ENCODE peak calls at places on chromosomes 1 and 21, in nine cellular contexts. H is IMR-90; F is fibroblast of pulmonary artery; I is colonic mucosa; N is fibroblast of mammary gland; U is neural progenitor cell; J is CD8-positive, alpha-beta T cell; C is kidney epithelial cell; V is Peyer's patch. A is an unnamed sample.

GRCh38 chr1:89791064-89791721 is 29.6 kb upstream of the LRRC8D start:
- DNase-seq in H (no peak), F (no peak), I (no peak), N (no peak), U (no peak), J (no peak), C (no peak), V (no peak), A (no peak)

GRCh38 chr1:100612540-100612939 is 74.6 kb downstream of the GPR88 start:
- DNase-seq in H (no peak), F (no peak), I (no peak), N (no peak), U (no peak), J (no peak), C (no peak), V (no peak), A (no peak)

GRCh38 chr21:43359081-43359822 is 67.7 kb downstream of the SIK1 start:
- DNase-seq in H (no peak), F (no peak), I (no peak), N (no peak), U (no peak), J (no peak), C (no peak), V (no peak), A (no peak)

GRCh38 chr1:116954450-116954849 is 44.7 kb downstream of the PTGFRN start:
- DNase-seq in H (no peak), F (peak; percentile 74), I (no peak), N (peak; percentile 61), U (no peak), J (no peak), C (no peak), V (no peak), A (no peak)

GRCh38 chr1:206770531-206771352 is at the start of gene IL19:
- DNase-seq in H (peak; percentile 34), F (peak; percentile 32), I (no peak), N (peak; percentile 53), U (no peak), J (peak; percentile 24), C (peak; percentile 73), V (no peak), A (peak; percentile 68)

GRCh38 chr1:247286134-247286670 is 30.3 kb downstream of the VN1R5 start:
- DNase-seq in H (no peak), F (no peak), I (peak; percentile 14), N (no peak), U (no peak), J (no peak), C (no peak), V (no peak), A (no peak)

GRCh38 chr21:16213518-16213917 is 483.7 kb downstream of the USP25 start:
- DNase-seq in H (no peak), F (no peak), I (no peak), N (no peak), U (no peak), J (no peak), C (no peak), V (no peak), A (no peak)

GRCh38 chr1:157399984-157400382 is 152.3 kb downstream of the FCRL5 start:
- DNase-seq in H (no peak), F (peak; percentile 6), I (no peak), N (no peak), U (no peak), J (no peak), C (no peak), V (no peak), A (no peak)

GRCh38 chr21:45819478-45820170 is 161.9 kb upstream of the COL6A1 start:
- DNase-seq in H (no peak), F (no peak), I (no peak), N (peak; percentile 12), U (no peak), J (no peak), C (no peak), V (no peak), A (no peak)

GRCh38 chr1:162899422-162900168 is 38.6 kb upstream of the CCDC190 start:
- DNase-seq in H (peak; percentile 94), F (peak; percentile 89), I (no peak), N (peak; percentile 86), U (no peak), J (no peak), C (peak; percentile 34), V (no peak), A (no peak)

GRCh38 chr1:174160109-174160473 is 771 bp downstream of the RABGAP1L start:
- DNase-seq in H (peak; percentile 39), F (peak; percentile 26), I (peak; percentile 73), N (peak; percentile 57), U (peak; percentile 39), J (no peak), C (peak; percentile 18), V (peak; percentile 45), A (no peak)

GRCh38 chr1:160139840-160140239 is 11.6 kb upstream of the ATP1A4 start:
- DNase-seq in H (no peak), F (no peak), I (no peak), N (no peak), U (no peak), J (no peak), C (no peak), V (no peak), A (no peak)

GRCh38 chr1:224583774-224584173 is 32.3 kb upstream of the CNIH3 start:
- DNase-seq in H (no peak), F (no peak), I (no peak), N (no peak), U (no peak), J (no peak), C (no peak), V (no peak), A (no peak)
- TF ChIP-seq CTCF in H (no peak), F (no peak), I (no peak), N (no peak), U (no peak), J (no peak), C (no peak), V (no peak), A (no peak)

GRCh38 chr1:31549807-31550620 is 26.3 kb upstream of the TINAGL1 start:
- DNase-seq in H (no peak), F (no peak), I (peak; percentile 62), N (peak; percentile 17), U (no peak), J (no peak), C (no peak), V (no peak), A (peak; percentile 39)
- H3K4me3 ChIP-seq in H (no peak overlapping the region), F (no peak overlapping the region), I (no peak overlapping the region), N (no peak overlapping the region), U (peak overlapping the region; percentile 41), J (no peak overlapping the region), C (no peak overlapping the region), V (no peak overlapping the region), A (peak overlapping the region; percentile 39)

GRCh38 chr1:98048234-98048633 is 127.4 kb upstream of the DPYD start:
- DNase-seq in H (peak; percentile 92), F (peak; percentile 93), I (peak; percentile 69), N (peak; percentile 82), U (peak; percentile 92), J (peak; percentile 60), C (no peak), V (peak; percentile 18), A (no peak)

GRCh38 chr1:98045211-98046030 is 124.6 kb upstream of the DPYD start:
- DNase-seq in H (peak; percentile 62), F (peak; percentile 79), I (no peak), N (peak; percentile 43), U (peak; percentile 54), J (no peak), C (no peak), V (no peak), A (no peak)

GRCh38 chr1:98046031-98046641 is 125.3 kb upstream of the DPYD start:
- DNase-seq in H (peak; percentile 51), F (peak; percentile 64), I (no peak), N (peak; percentile 48), U (peak; percentile 71), J (no peak), C (no peak), V (no peak), A (no peak)

GRCh38 chr1:98051065-98051675 is 130.3 kb upstream of the DPYD start:
- DNase-seq in H (peak; percentile 83), F (peak; percentile 87), I (peak; percentile 74), N (peak; percentile 81), U (peak; percentile 82), J (peak; percentile 70), C (no peak), V (peak; percentile 50), A (peak; percentile 18)

DNA sequence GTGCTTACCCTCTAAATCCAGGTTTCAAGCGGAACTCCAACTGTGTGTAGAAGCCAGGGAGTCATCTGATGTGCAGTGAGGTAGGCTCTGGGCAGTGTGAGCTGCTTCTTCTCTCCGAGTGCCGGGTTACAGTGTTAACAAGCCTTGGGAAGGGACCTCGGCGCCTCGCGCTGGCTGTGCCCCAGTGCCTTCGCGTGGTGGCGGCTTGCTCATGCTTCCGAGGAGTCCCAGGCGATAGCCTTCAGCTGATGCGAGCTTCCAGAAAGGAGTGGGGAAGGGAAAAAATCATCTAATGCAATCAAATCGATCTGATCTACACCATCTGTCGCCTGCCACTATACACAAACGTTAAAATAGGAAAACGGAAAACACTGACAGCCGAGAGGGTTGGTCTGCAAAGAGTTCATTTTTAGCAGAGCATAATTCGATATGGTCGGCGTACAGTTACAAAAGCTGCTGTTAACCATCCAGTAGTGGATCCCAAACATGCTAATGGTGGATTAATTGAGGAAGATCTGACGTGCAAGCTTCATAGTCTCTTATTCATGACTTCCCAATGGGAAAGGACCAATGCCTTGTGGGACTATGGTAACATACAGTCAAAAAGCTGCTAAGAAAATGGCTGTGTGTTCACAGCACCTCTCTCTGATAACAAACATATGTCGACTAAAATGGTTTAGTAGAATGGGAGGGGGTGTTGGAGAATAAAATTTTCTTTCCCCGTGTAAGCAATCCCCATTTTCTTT is 128.7 kb upstream of the DPYD start:
- DNase-seq in H (peak; percentile 38), F (no peak), I (no peak), N (no peak), U (peak; percentile 64), J (no peak), C (no peak), V (no peak), A (no peak)
- TF ChIP-seq CTCF in H (no peak), F (no peak), I (no peak), N (no peak), U (no peak), J (no peak), C (no peak), V (no peak), A (no peak)

GRCh38 chr1:41497056-41497440 is 12.6 kb upstream of the EDN2 start:
- DNase-seq in H (no peak), F (no peak), I (no peak), N (no peak), U (no peak), J (no peak), C (no peak), V (no peak), A (no peak)
- H3K4me3 ChIP-seq in H (no peak overlapping the region), F (no peak overlapping the region), I (no peak overlapping the region), N (no peak overlapping the region), U (no peak overlapping the region), J (no peak overlapping the region), C (no peak overlapping the region), V (no peak overlapping the region), A (no peak overlapping the region)

DNA sequence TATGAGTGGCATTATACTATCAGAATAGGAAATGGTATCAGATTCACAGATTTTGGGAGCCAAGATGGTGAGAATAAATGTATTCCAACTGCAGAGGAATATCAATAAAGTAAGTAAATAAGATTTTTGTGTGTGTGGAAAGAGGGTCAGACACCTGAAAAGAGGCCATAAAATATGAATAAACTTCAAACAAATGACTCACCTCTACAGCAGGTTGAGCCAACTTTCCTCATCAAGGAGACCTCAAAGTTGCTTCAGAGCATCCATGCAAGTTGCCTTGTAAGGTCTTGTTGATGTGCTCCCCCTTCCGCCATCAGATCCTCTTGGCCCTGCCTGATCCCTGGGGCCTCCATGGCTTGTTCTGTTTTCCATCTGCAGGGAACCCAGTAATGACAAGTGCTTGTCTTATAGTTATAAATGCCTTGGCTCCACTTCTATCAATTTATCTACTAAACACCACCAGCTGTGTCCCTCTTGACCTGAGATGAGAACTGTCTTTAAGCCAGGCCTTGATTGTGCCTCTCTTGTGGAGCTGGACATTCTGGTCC is 775.6 kb downstream of the LTN1 start:
- DNase-seq in H (no peak), F (no peak), I (no peak), N (no peak), U (no peak), J (no peak), C (no peak), V (no peak), A (no peak)
- TF ChIP-seq CTCF in H (no peak), F (no peak), I (no peak), N (no peak), U (no peak), J (no peak), C (no peak), V (no peak), A (no peak)